ENCODE peak calls at places on chromosome 4, in nine cellular contexts. L is NCI-H2171; P is GM23248; B is sciatic nerve; G is stimulated activated CD4-positive, alpha-beta T cell treated with anti-CD3 and anti-CD28 coated beads, Interleukin-4, amount 100 ng/mL, for 4 hours; D is H9; W is astrocyte of the cerebellum; I is renal cortical epithelial cell; S is fibroblast of lung. J is an unnamed sample.

GRCh38 chr4:128601992-128602695 is 207.4 kb upstream of the JADE1 start:
- DNase-seq in G (no peak), S (peak; percentile 56), W (peak; percentile 11), P (peak; percentile 63), L (no peak), D (no peak), I (peak; percentile 66), B (no peak), J (no peak)

GRCh38 chr4:52407545-52407944 is 251.6 kb downstream of the USP46 start:
- DNase-seq in S (no peak), B (no peak), D (no peak), P (no peak), I (no peak), L (no peak), W (no peak), G (no peak), J (no peak)

GRCh38 chr4:16082424-16083216 is 1.2 kb downstream of the PROM1 start:
- DNase-seq in P (peak; percentile 25), G (no peak), S (no peak), D (peak; percentile 90), B (peak; percentile 59), L (no peak), W (no peak), I (peak; percentile 28), J (no peak)

GRCh38 chr4:33068539-33068938 is 2348.4 kb downstream of the PCDH7 start:
- DNase-seq in S (no peak), B (no peak), G (no peak), L (no peak), D (no peak), W (no peak), P (no peak), I (no peak), J (no peak)

GRCh38 chr4:118969359-118969758 is 80.7 kb downstream of the SYNPO2 start:
- DNase-seq in G (no peak), W (peak; percentile 74), S (peak; percentile 88), P (peak; percentile 86), D (no peak), L (no peak), B (peak; percentile 72), I (peak; percentile 45), J (no peak)

GRCh38 chr4:3652586-3652985 is 113.6 kb upstream of the ADRA2C start:
- DNase-seq in P (no peak), G (no peak), I (no peak), B (no peak), D (no peak), W (no peak), L (no peak), S (no peak), J (no peak)

GRCh38 chr4:74235135-74235534 is 73.1 kb upstream of the EPGN start:
- DNase-seq in G (no peak), P (no peak), I (no peak), B (no peak), W (no peak), S (no peak), L (no peak), D (no peak), J (no peak)

GRCh38 chr4:1676605-1677525 is 7.2 kb downstream of the FAM53A start:
- DNase-seq in S (no peak), D (no peak), W (no peak), B (no peak), I (no peak), L (no peak), P (no peak), G (no peak), J (no peak)

GRCh38 chr4:11700751-11701226 is 272.1 kb upstream of the HS3ST1 start:
- DNase-seq in I (peak; percentile 41), S (peak; percentile 28), P (no peak), B (no peak), L (no peak), G (no peak), W (peak; percentile 16), D (no peak), J (no peak)

GRCh38 chr4:184825394-184826314 is at the start of gene ACSL1:
- DNase-seq in S (peak; percentile 66), B (peak; percentile 85), W (no peak), P (peak; percentile 87), L (peak; percentile 50), I (no peak), D (peak; percentile 71), G (peak; percentile 82), J (peak; percentile 77)

GRCh38 chr4:56786955-56787354 is 34.5 kb downstream of the SPINK2 start:
- DNase-seq in G (no peak), W (peak; percentile 54), L (no peak), S (peak; percentile 90), P (peak; percentile 76), B (no peak), I (peak; percentile 21), D (no peak), J (no peak)

GRCh38 chr4:118941799-118942198 is 53.1 kb downstream of the SYNPO2 start:
- DNase-seq in W (no peak), S (peak; percentile 37), I (no peak), L (no peak), B (no peak), D (no peak), P (no peak), G (no peak), J (no peak)